ENCODE peak calls at places on chromosomes 2 and 18, in nine cellular contexts. R is HCT116; H is adrenal gland; A is CD8-positive, alpha-beta memory T cell; E is kidney; O is K562; F is psoas muscle; M is sigmoid colon; V is breast epithelium. J is an unnamed sample.

GRCh38 chr18:56565596-56566355 is 72.6 kb downstream of the TXNL1 start:
- DNase-seq in H (no peak), O (no peak), R (no peak), M (no peak), A (no peak), V (no peak), E (no peak), F (no peak), J (no peak)

GRCh38 chr18:23357992-23358594 is 95.0 kb upstream of the RIOK3 start:
- DNase-seq in V (peak; percentile 56), R (no peak), O (no peak), A (no peak), F (peak; percentile 55), H (peak; percentile 43), M (peak; percentile 80), E (peak; percentile 84), J (no peak)

GRCh38 chr2:99880148-99880983 is 262.0 kb downstream of the AFF3 start:
- DNase-seq in V (no peak), H (no peak), F (no peak), M (no peak), O (no peak), R (no peak), E (no peak), A (no peak), J (peak; percentile 78)

GRCh38 chr2:18546586-18546985 is 13.9 kb downstream of the RDH14 start:
- DNase-seq in F (no peak), E (no peak), H (no peak), V (no peak), M (no peak), O (no peak), A (peak; percentile 14), R (no peak), J (no peak)

GRCh38 chr2:168189835-168190426 is 57.5 kb downstream of the STK39 start:
- DNase-seq in O (no peak), R (peak; percentile 76), F (no peak), A (no peak), M (no peak), V (no peak), E (no peak), H (no peak), J (peak; percentile 71)

GRCh38 chr18:13455960-13456471 is 237.5 kb downstream of the LDLRAD4 start:
- DNase-seq in O (no peak), R (no peak), A (no peak), M (no peak), H (no peak), F (no peak), E (no peak), V (no peak), J (no peak)

GRCh38 chr2:176652300-176653182 is 383.3 kb downstream of the MTX2 start:
- DNase-seq in V (no peak), E (no peak), H (no peak), M (no peak), R (peak; percentile 39), O (peak; percentile 68), F (no peak), A (peak; percentile 40), J (no peak)

GRCh38 chr2:60470340-60470739 is 83.1 kb downstream of the BCL11A start:
- DNase-seq in A (no peak), H (no peak), R (no peak), O (no peak), F (no peak), M (no peak), V (no peak), E (no peak), J (no peak)

GRCh38 chr18:57759650-57760049 is 43.5 kb downstream of the ATP8B1 start:
- DNase-seq in O (no peak), E (no peak), R (no peak), V (no peak), H (no peak), M (no peak), F (no peak), A (no peak), J (no peak)

GRCh38 chr2:99569393-99569792 is 79.6 kb upstream of the REV1 start:
- DNase-seq in V (no peak), A (no peak), O (no peak), F (no peak), H (no peak), E (no peak), M (no peak), R (no peak), J (no peak)

GRCh38 chr2:157747695-157748370 is 119.2 kb upstream of the ACVR1C start:
- DNase-seq in H (no peak), R (no peak), O (no peak), F (peak; percentile 64), E (no peak), V (no peak), M (peak; percentile 71), A (no peak), J (no peak)

GRCh38 chr2:138846216-138846821 is 66.1 kb upstream of the NXPH2 start:
- DNase-seq in M (no peak), R (peak; percentile 21), A (no peak), E (no peak), F (no peak), O (peak; percentile 49), H (no peak), V (no peak), J (no peak)

GRCh38 chr2:37322368-37322767 is 2.3 kb downstream of the PRKD3 start:
- DNase-seq in E (no peak), A (no peak), H (no peak), F (no peak), M (no peak), O (no peak), V (no peak), R (no peak), J (no peak)

GRCh38 chr2:201880620-201881381 is 74.5 kb downstream of the CDK15 start:
- DNase-seq in M (no peak), O (peak; percentile 11), H (peak; percentile 22), E (peak; percentile 95), R (no peak), F (peak; percentile 16), V (no peak), A (no peak), J (no peak)

GRCh38 chr2:71337776-71338175 is 6.2 kb downstream of the ZNF638 start:
- DNase-seq in R (no peak), F (no peak), M (no peak), E (no peak), V (no peak), H (no peak), A (no peak), O (no peak), J (no peak)
- H3K4me3 ChIP-seq in R (no peak overlapping the region), F (no peak overlapping the region), M (no peak overlapping the region), E (no peak overlapping the region), V (no peak overlapping the region), H (no peak overlapping the region), A (no peak overlapping the region), O (no peak overlapping the region), J (no peak overlapping the region)

DNA sequence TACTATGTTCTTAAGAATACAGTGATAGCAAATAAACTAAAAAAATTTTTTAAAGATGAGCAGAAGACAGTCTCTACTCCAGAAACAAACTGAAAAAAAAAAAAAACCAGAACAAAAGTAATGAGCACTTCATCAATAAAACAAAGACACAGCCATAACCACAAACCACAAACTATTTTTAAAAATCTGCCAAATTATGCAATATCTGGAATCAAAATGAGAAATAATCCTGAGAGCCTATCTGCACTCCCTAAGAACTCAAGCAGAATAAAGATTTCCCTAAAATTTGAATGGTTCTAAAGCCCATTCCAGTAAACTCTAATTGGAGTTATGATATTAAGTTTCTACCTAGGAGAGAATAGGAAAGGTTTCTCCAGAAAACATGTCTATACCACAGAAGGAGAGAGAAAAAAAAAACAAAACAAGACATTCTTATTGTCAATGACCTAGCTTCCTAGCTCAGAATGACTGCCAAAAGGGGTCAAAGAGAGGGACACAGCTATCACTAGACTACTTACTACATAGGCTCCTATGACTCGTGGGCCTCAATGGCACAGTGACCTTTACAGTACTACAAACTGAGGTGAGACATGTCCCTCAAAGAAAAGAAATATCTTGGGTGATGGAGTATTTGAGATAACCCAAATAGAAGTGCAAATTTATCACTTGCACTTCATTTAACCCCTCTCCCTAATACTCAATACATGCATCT is 262.8 kb downstream of the ZEB2 start:
- DNase-seq in F (no peak), O (no peak), A (no peak), E (no peak), H (no peak), M (no peak), V (no peak), R (no peak), J (no peak)
- H3K9me3 ChIP-seq in F (peaks cover 29% of the 10 kb centered on the region), O (peaks cover 17% of the 10 kb centered on the region), A (peaks cover 4% of the 10 kb centered on the region), E (peaks cover 12% of the 10 kb centered on the region), H (no peaks in the 10 kb centered on the region), M (peaks cover 6% of the 10 kb centered on the region), V (peaks cover 19% of the 10 kb centered on the region), R (peaks cover 13% of the 10 kb centered on the region), J (peaks cover 5% of the 10 kb centered on the region)

GRCh38 chr2:174595415-174595814 is 2.2 kb downstream of the WIPF1 start:
- DNase-seq in F (no peak), R (no peak), A (no peak), M (no peak), V (no peak), H (no peak), E (no peak), O (no peak), J (no peak)

GRCh38 chr2:174593041-174593440 is 4.6 kb downstream of the WIPF1 start:
- DNase-seq in V (no peak), F (no peak), O (no peak), R (no peak), M (no peak), A (no peak), H (no peak), E (no peak), J (no peak)

GRCh38 chr2:174594451-174594850 is 3.2 kb downstream of the WIPF1 start:
- DNase-seq in E (no peak), F (no peak), A (peak; percentile 36), O (no peak), V (no peak), H (no peak), R (no peak), M (no peak), J (no peak)

GRCh38 chr2:174591740-174592139 is 5.9 kb downstream of the WIPF1 start:
- DNase-seq in F (no peak), E (no peak), V (no peak), R (no peak), M (no peak), O (no peak), A (no peak), H (no peak), J (no peak)

DNA sequence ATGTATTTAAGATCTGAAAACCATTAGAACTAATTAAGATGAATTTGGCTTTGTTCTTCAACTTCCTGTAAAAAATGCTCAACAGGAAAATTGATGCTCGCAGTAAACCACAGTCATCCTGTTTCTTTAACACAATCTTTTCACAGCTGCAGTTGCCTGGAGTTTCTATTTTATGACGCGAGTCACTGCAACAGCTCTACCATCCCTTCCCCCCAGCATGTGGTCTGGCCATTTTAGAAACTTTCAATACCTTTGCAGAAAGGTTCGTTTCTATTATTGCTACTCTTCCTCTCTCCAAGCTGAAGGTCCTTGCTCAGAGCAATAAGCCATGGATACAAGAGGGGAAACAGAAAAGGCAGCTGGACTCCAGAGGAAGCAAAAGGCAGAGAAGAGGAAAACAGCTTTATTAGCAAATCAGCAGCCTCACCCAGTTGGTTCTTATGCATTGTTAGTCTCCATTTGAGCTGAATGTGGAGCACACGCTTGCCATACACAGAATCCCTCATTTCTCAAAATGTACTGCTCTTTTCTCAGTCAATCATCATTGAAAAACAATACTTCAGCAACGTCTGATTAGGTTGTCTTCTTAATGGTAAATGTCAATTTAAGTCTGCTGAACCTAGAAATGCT is 3.9 kb downstream of the WIPF1 start:
- DNase-seq in H (no peak), E (no peak), O (no peak), A (peak; percentile 90), V (no peak), M (no peak), R (no peak), F (no peak), J (no peak)
- H3K4me3 ChIP-seq in H (peak overlapping the region; percentile 1), E (peak overlapping the region; percentile 24), O (no peak overlapping the region), A (peak overlapping the region; percentile 61), V (peak overlapping the region; percentile 12), M (peak overlapping the region; percentile 29), R (no peak overlapping the region), F (peak overlapping the region; percentile 25), J (no peak overlapping the region)

GRCh38 chr2:9857814-9858729 is 14.8 kb downstream of the TAF1B start:
- DNase-seq in V (no peak), A (no peak), H (no peak), F (no peak), O (no peak), R (no peak), M (no peak), E (no peak), J (no peak)
- H3K9me3 ChIP-seq in V (peaks cover 7% of the 10 kb centered on the region), A (no peaks in the 10 kb centered on the region), H (no peaks in the 10 kb centered on the region), F (no peaks in the 10 kb centered on the region), O (peaks cover 15% of the 10 kb centered on the region), R (peaks cover 7% of the 10 kb centered on the region), M (peaks cover 10% of the 10 kb centered on the region), E (no peaks in the 10 kb centered on the region), J (peaks cover 10% of the 10 kb centered on the region)